ENCODE peak calls at places on chromosome 17, in seven cellular contexts. S, Q, F, X, I, L and C are unnamed samples.

GRCh38 chr17:31511176-31511540 is 119.7 kb downstream of the RAB11FIP4 start:
- DNase-seq in F (no peak), Q (no peak), S (no peak), X (peak), L (peak), I (no peak), C (no peak)

GRCh38 chr17:66952031-66952524 is 12.4 kb upstream of the CACNG4 start:
- DNase-seq in F (no peak), S (peak), X (no peak), L (no peak), I (peak), Q (no peak), C (no peak)

GRCh38 chr17:49787932-49788442 is 494 bp upstream of the KAT7 start:
- DNase-seq in X (peak), Q (peak), S (no peak), F (no peak), I (no peak), L (peak), C (peak)

GRCh38 chr17:12403881-12404398 is 261.8 kb upstream of the MYOCD start:
- DNase-seq in X (no peak), L (no peak), S (no peak), F (no peak), I (no peak), Q (no peak), C (no peak)

GRCh38 chr17:40071720-40072480 is 9.1 kb downstream of the THRA start:
- DNase-seq in Q (no peak), X (peak), S (peak), F (no peak), I (peak), L (peak), C (peak)

GRCh38 chr17:28467456-28468025 is 5.9 kb upstream of the SLC13A2 start:
- DNase-seq in I (no peak), S (peak), X (no peak), L (no peak), F (no peak), Q (peak), C (peak)

GRCh38 chr17:33594000-33594399 is 300.9 kb upstream of the ASIC2 start:
- DNase-seq in F (no peak), Q (no peak), I (no peak), S (no peak), L (no peak), X (no peak), C (no peak)

GRCh38 chr17:63445571-63446217 is 412 bp downstream of the CYB561 start:
- DNase-seq in Q (no peak), X (peak), I (peak), L (peak), F (peak), S (no peak), C (no peak)

GRCh38 chr17:70499067-70499786 is 329.9 kb downstream of the KCNJ2 start:
- DNase-seq in I (no peak), L (no peak), Q (peak), S (peak), X (no peak), F (no peak), C (no peak)

GRCh38 chr17:76593338-76593737 is 7.7 kb upstream of the ST6GALNAC2 start:
- DNase-seq in Q (no peak), X (no peak), S (no peak), I (no peak), L (no peak), F (no peak), C (no peak)